ENCODE peak calls at places on chromosomes 7 and 10, in nine cellular contexts. P is lower lobe of right lung; Q is upper lobe of left lung; J is lung; D is HCT116; H is GM23338; U is naive thymus-derived CD4-positive, alpha-beta T cell; S is right cardiac atrium; V is foreskin keratinocyte. L is an unnamed sample.

GRCh38 chr7:90717286-90718060 is 121.4 kb downstream of the CDK14 start:
- ATAC-seq in S (no peak), V (no peak), H (no peak), J (no peak), P (peak; percentile 77), U (no peak), Q (no peak), D (no peak), L (no peak)

GRCh38 chr7:76108540-76109233 is 60.8 kb downstream of the MDH2 start:
- ATAC-seq in D (no peak), H (no peak), U (no peak), Q (peak; percentile 85), P (peak; percentile 93), V (peak; percentile 28), J (no peak), S (peak; percentile 95), L (no peak)

GRCh38 chr10:72171175-72171630 is 44.6 kb upstream of the ANAPC16 start:
- ATAC-seq in U (no peak), P (peak; percentile 92), V (peak; percentile 95), D (peak; percentile 83), S (peak; percentile 80), H (no peak), J (peak; percentile 64), Q (peak; percentile 82), L (no peak)

GRCh38 chr7:32761451-32762320 is 129.9 kb downstream of the KBTBD2 start:
- ATAC-seq in D (no peak), Q (no peak), U (no peak), H (peak; percentile 82), S (peak; percentile 61), P (no peak), J (no peak), V (peak; percentile 50), L (no peak)

GRCh38 chr10:128027306-128027705 is 98.9 kb downstream of the MKI67 start:
- ATAC-seq in J (no peak), V (no peak), P (peak; percentile 33), U (no peak), H (no peak), Q (no peak), D (no peak), S (peak; percentile 29), L (no peak)

GRCh38 chr10:32459072-32459703 is 13.2 kb downstream of the CCDC7 start:
- ATAC-seq in V (no peak), D (no peak), S (no peak), H (no peak), Q (no peak), U (peak; percentile 100), J (no peak), P (peak; percentile 55), L (no peak)

GRCh38 chr7:151035902-151036301 is 7.7 kb downstream of the ABCB8 start:
- ATAC-seq in S (no peak), J (no peak), P (no peak), H (no peak), V (no peak), U (no peak), Q (no peak), D (no peak), L (no peak)

GRCh38 chr7:100684534-100685042 is 9.5 kb downstream of the GIGYF1 start:
- ATAC-seq in U (no peak), J (no peak), V (no peak), S (no peak), H (no peak), D (no peak), Q (no peak), P (no peak), L (no peak)

GRCh38 chr7:16758634-16759602 is 5.4 kb downstream of the TSPAN13 start:
- ATAC-seq in H (no peak), P (no peak), D (no peak), J (no peak), V (no peak), S (no peak), Q (no peak), U (no peak), L (no peak)

GRCh38 chr7:421056-421991 is 98.3 kb downstream of the PDGFA start:
- ATAC-seq in V (peak; percentile 19), S (no peak), J (no peak), Q (no peak), D (no peak), U (no peak), P (no peak), H (peak; percentile 48), L (no peak)

GRCh38 chr10:126930506-126931458 is 25.6 kb downstream of the DOCK1 start:
- ATAC-seq in J (no peak), Q (no peak), U (no peak), P (peak; percentile 44), H (no peak), V (peak; percentile 37), S (peak; percentile 65), D (no peak), L (peak; percentile 35)

GRCh38 chr7:66558201-66558641 is 70.5 kb upstream of the KCTD7 start:
- ATAC-seq in D (peak; percentile 14), S (peak; percentile 20), U (peak; percentile 8), J (no peak), Q (peak; percentile 7), H (peak; percentile 10), V (no peak), P (peak; percentile 14), L (no peak)

GRCh38 chr7:70681847-70682350 is 450.0 kb upstream of the GALNT17 start:
- ATAC-seq in Q (no peak), J (no peak), P (peak; percentile 43), D (no peak), U (no peak), V (no peak), H (peak; percentile 33), S (no peak), L (no peak)

GRCh38 chr10:104267721-104268690 is 978 bp upstream of the GSTO2 start:
- ATAC-seq in U (no peak), Q (no peak), D (peak; percentile 5), S (no peak), J (no peak), H (peak; percentile 3), V (no peak), P (no peak), L (no peak)

GRCh38 chr10:15436696-15437095 is 65.6 kb upstream of the FAM171A1 start:
- ATAC-seq in U (no peak), V (peak; percentile 20), Q (no peak), H (no peak), P (no peak), S (no peak), J (no peak), D (no peak), L (no peak)

GRCh38 chr7:128912281-128912680 is 1.8 kb upstream of the KCP start:
- ATAC-seq in Q (no peak), D (no peak), U (no peak), P (no peak), H (no peak), J (no peak), V (no peak), S (no peak), L (no peak)

GRCh38 chr7:156347132-156347531 is 293.4 kb upstream of the RNF32 start:
- ATAC-seq in Q (no peak), J (no peak), S (no peak), V (no peak), P (no peak), H (no peak), D (no peak), U (no peak), L (no peak)

GRCh38 chr10:25959540-25960232 is 25.7 kb downstream of the MYO3A start:
- ATAC-seq in P (no peak), H (no peak), S (no peak), D (no peak), J (no peak), U (no peak), Q (no peak), V (no peak), L (no peak)
- H3K27ac ChIP-seq in P (no peak overlapping the region), H (no peak overlapping the region), S (no peak overlapping the region), D (no peak overlapping the region), J (no peak overlapping the region), U (no peak overlapping the region), Q (no peak overlapping the region), V (no peak overlapping the region), L (no peak overlapping the region)

GRCh38 chr10:113561214-113561613 is 8.4 kb downstream of the HABP2 start:
- ATAC-seq in J (no peak), U (no peak), V (no peak), D (no peak), H (no peak), P (no peak), Q (no peak), S (no peak), L (no peak)
- H3K27me3 ChIP-seq in J (no peaks in the 10 kb centered on the region), U (no peaks in the 10 kb centered on the region), V (peaks cover 27% of the 10 kb centered on the region), D (peaks cover 4% of the 10 kb centered on the region), H (peaks cover 75% of the 10 kb centered on the region), P (no peaks in the 10 kb centered on the region), Q (peaks cover 10% of the 10 kb centered on the region), S (no peaks in the 10 kb centered on the region), L (peaks cover 19% of the 10 kb centered on the region)

DNA sequence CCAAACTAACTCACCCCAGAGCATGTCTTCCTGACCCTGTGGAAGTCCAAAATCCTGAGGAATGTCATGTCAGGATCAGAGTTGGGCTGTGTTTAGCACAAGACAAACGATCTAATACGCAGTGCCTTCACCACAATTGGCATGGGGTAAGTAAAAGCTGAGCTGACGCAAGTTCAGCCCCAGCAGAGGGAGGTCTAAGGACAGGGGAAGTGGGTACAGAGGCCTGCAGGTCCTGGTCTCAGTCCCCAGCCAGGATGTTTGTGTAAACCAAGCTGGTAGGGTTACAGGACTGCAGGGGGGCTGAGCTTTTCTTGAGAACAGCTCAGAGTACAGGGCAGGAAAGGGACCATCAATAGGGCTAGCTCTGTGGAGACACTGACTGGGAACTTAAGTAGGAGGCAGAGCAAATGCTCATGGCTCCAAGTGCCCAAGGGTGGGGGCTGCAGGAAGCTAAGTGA is 5.3 kb upstream of the KCNIP2 start:
- ATAC-seq in V (no peak), J (no peak), D (no peak), U (peak; percentile 63), P (peak; percentile 54), H (peak; percentile 56), S (peak; percentile 33), Q (peak; percentile 37), L (no peak)
- H3K27ac ChIP-seq in V (no peak overlapping the region), J (peak overlapping the region; percentile 75), D (no peak overlapping the region), U (no peak overlapping the region), P (peak overlapping the region; percentile 28), H (no peak overlapping the region), S (peak overlapping the region; percentile 26), Q (peak overlapping the region; percentile 26), L (no peak overlapping the region)

GRCh38 chr7:140640060-140640611 is 477 bp downstream of the DENND2A start:
- ATAC-seq in J (peak; percentile 21), D (no peak), H (peak; percentile 39), S (peak; percentile 62), V (peak; percentile 81), Q (peak; percentile 25), U (peak; percentile 45), P (peak; percentile 56), L (peak; percentile 27)
- H3K27me3 ChIP-seq in J (no peaks in the 10 kb centered on the region), D (no peaks in the 10 kb centered on the region), H (peaks cover 35% of the 10 kb centered on the region), S (no peaks in the 10 kb centered on the region), V (peaks cover 8% of the 10 kb centered on the region), Q (peaks cover 18% of the 10 kb centered on the region), U (peaks cover 7% of the 10 kb centered on the region), P (peaks cover 54% of the 10 kb centered on the region), L (no peaks in the 10 kb centered on the region)

GRCh38 chr10:95542330-95542729 is 18.8 kb downstream of the SORBS1 start:
- ATAC-seq in P (peak; percentile 69), S (peak; percentile 74), Q (peak; percentile 2), H (no peak), D (no peak), V (no peak), U (no peak), J (no peak), L (no peak)
- H3K27ac ChIP-seq in P (peak overlapping the region; percentile 65), S (peak overlapping the region; percentile 98), Q (peak overlapping the region; percentile 65), H (no peak overlapping the region), D (no peak overlapping the region), V (no peak overlapping the region), U (no peak overlapping the region), J (peak overlapping the region; percentile 59), L (peak overlapping the region; percentile 97)

GRCh38 chr10:8260645-8261044 is 206.2 kb downstream of the GATA3 start:
- ATAC-seq in H (no peak), Q (no peak), S (no peak), P (no peak), V (no peak), J (no peak), U (no peak), D (no peak), L (no peak)

GRCh38 chr10:8262317-8262716 is 207.8 kb downstream of the GATA3 start:
- ATAC-seq in D (no peak), J (no peak), V (no peak), S (no peak), Q (no peak), H (no peak), U (no peak), P (no peak), L (no peak)
- H3K27me3 ChIP-seq in D (peaks cover 7% of the 10 kb centered on the region), J (no peaks in the 10 kb centered on the region), V (peaks cover 4% of the 10 kb centered on the region), S (no peaks in the 10 kb centered on the region), Q (no peaks in the 10 kb centered on the region), H (no peaks in the 10 kb centered on the region), U (no peaks in the 10 kb centered on the region), P (no peaks in the 10 kb centered on the region), L (peaks cover 26% of the 10 kb centered on the region)

L was measured in gastroesophageal sphincter.